ENCODE peak calls at places on chromosomes 3 and 15, in ten cellular contexts. E is psoas muscle; F is ovary; B is activated gamma-delta T cell treated with Interleukin-2 at 50 U/mL for 16 hours; O is left ventricle myocardium inferior; Y is GM23248; G is CD4-positive, alpha-beta T cell; P is HFF-Myc; Q is trophoblast cell; N is NCI-H1694. M is an unnamed sample.

GRCh38 chr3:40989141-40990061 is 209.9 kb upstream of the CTNNB1 start:
- DNase-seq in G (no peak), E (no peak), N (no peak), Y (no peak), P (no peak), O (no peak), F (no peak), B (no peak), Q (no peak), M (no peak)

GRCh38 chr3:196012481-196012880 is 69.4 kb downstream of the TFRC start:
- DNase-seq in B (no peak), F (no peak), Q (no peak), G (no peak), O (no peak), N (no peak), Y (peak; percentile 2), E (no peak), P (no peak), M (no peak)

GRCh38 chr3:70393881-70394612 is 81.6 kb upstream of the MDFIC2 start:
- DNase-seq in B (no peak), G (no peak), E (no peak), F (no peak), N (no peak), Q (no peak), O (no peak), Y (no peak), P (no peak), M (no peak)

GRCh38 chr3:101303089-101303731 is 17.2 kb downstream of the IMPG2 start:
- DNase-seq in O (no peak), Y (peak; percentile 53), Q (no peak), E (no peak), N (no peak), P (no peak), F (no peak), G (no peak), B (no peak), M (no peak)

GRCh38 chr15:57747206-57747605 is 40.7 kb downstream of the POLR2M start:
- DNase-seq in B (no peak), N (no peak), Y (no peak), F (no peak), Q (no peak), P (no peak), E (peak; percentile 59), O (no peak), G (peak; percentile 11), M (peak; percentile 77)

GRCh38 chr3:146223401-146224373 is 27.2 kb downstream of the PLSCR4 start:
- DNase-seq in B (no peak), G (no peak), N (no peak), F (no peak), O (no peak), P (no peak), E (no peak), Y (no peak), Q (no peak), M (no peak)

GRCh38 chr3:37256447-37256846 is 82.1 kb upstream of the LRRFIP2 start:
- DNase-seq in G (no peak), O (no peak), Y (peak; percentile 22), P (no peak), E (no peak), B (no peak), N (no peak), F (no peak), Q (no peak), M (no peak)

GRCh38 chr3:56942523-56942922 is 117.9 kb upstream of the SPATA12 start:
- DNase-seq in P (no peak), G (no peak), E (no peak), N (no peak), O (no peak), Q (no peak), B (no peak), Y (no peak), F (no peak), M (no peak)

GRCh38 chr15:26838742-26839460 is 28.0 kb upstream of the GABRA5 start:
- DNase-seq in O (no peak), Q (no peak), E (no peak), B (no peak), N (no peak), G (no peak), Y (peak; percentile 4), P (no peak), F (no peak), M (no peak)

GRCh38 chr15:66103293-66103590 is 150.3 kb downstream of the MEGF11 start:
- DNase-seq in O (no peak), P (no peak), G (no peak), E (no peak), Y (no peak), B (no peak), F (no peak), Q (no peak), N (no peak), M (no peak)